ENCODE peak calls at places on chromosomes 5 and 9, in seven cellular contexts. R, K, Y, V, L, G and F are unnamed samples. For H3K4me1, the result is how much of the 10 kb centered on the place peaks cover.

GRCh38 chr9:96376926-96377874 is 6.3 kb downstream of the SLC35D2 start:
- DNase-seq in R (no peak), K (peak), Y (peak), V (no peak), L (peak), G (no peak), F (peak)

GRCh38 chr5:138226917-138227316 is 13.8 kb upstream of the CDC23 start:
- DNase-seq in R (no peak), K (no peak), Y (no peak), V (no peak), L (no peak), G (no peak), F (no peak)

GRCh38 chr9:121185178-121185745 is 16.4 kb downstream of the RAB14 start:
- DNase-seq in R (no peak), K (no peak), Y (no peak), V (no peak), L (no peak), G (no peak), F (no peak)

GRCh38 chr9:19875291-19875910 is 86.6 kb upstream of the SLC24A2 start:
- DNase-seq in R (no peak), K (no peak), Y (no peak), V (no peak), L (no peak), G (no peak), F (no peak)

GRCh38 chr5:135594416-135594960 is 15.7 kb upstream of the CXCL14 start:
- DNase-seq in R (no peak), K (no peak), Y (no peak), V (no peak), L (no peak), G (no peak), F (no peak)

GRCh38 chr9:109499631-109500120 is 1.6 kb upstream of the PTPN3 start:
- DNase-seq in R (no peak), K (peak), Y (peak), V (peak), L (peak), G (peak), F (peak)

GRCh38 chr5:124180523-124181461 is 565.6 kb downstream of the ZNF608 start:
- DNase-seq in R (no peak), K (no peak), Y (peak), V (no peak), L (no peak), G (no peak), F (peak)

GRCh38 chr9:115126406-115126805 is 8.4 kb upstream of the TNC start:
- DNase-seq in R (no peak), K (no peak), Y (no peak), V (no peak), L (no peak), G (no peak), F (no peak)

GRCh38 chr5:16013334-16014065 is 166.1 kb downstream of the MARCHF11 start:
- DNase-seq in R (no peak), K (no peak), Y (no peak), V (no peak), L (no peak), G (no peak), F (no peak)

GRCh38 chr5:119410448-119411170 is 41.7 kb upstream of the HSD17B4 start:
- DNase-seq in R (no peak), K (no peak), Y (no peak), V (no peak), L (no peak), G (no peak), F (no peak)

GRCh38 chr5:131419877-131420276 is 156.0 kb downstream of the CDC42SE2 start:
- DNase-seq in R (no peak), K (no peak), Y (no peak), V (no peak), L (no peak), G (no peak), F (no peak)

GRCh38 chr9:92481029-92481633 is 1.2 kb downstream of the ASPN start:
- DNase-seq in R (no peak), K (no peak), Y (no peak), V (no peak), L (no peak), G (no peak), F (no peak)

GRCh38 chr5:176517053-176517661 is 20.0 kb downstream of the RNF44 start:
- DNase-seq in R (no peak), K (no peak), Y (no peak), V (no peak), L (no peak), G (no peak), F (no peak)

GRCh38 chr5:97044057-97044456 is 98.4 kb downstream of the LIX1 start:
- DNase-seq in R (no peak), K (peak), Y (peak), V (no peak), L (peak), G (peak), F (no peak)

GRCh38 chr5:40680741-40681350 is 1.1 kb downstream of the PTGER4 start:
- DNase-seq in R (peak), K (peak), Y (no peak), V (peak), L (no peak), G (no peak), F (no peak)

GRCh38 chr5:95959051-95959963 is 2.3 kb downstream of the ELL2 start:
- DNase-seq in R (no peak), K (no peak), Y (peak), V (no peak), L (no peak), G (no peak), F (no peak)

GRCh38 chr5:142342128-142342981 is 17.5 kb upstream of the SPRY4 start:
- DNase-seq in R (no peak), K (peak), Y (no peak), V (no peak), L (no peak), G (no peak), F (no peak)

GRCh38 chr5:89097103-89097502 is 214.1 kb upstream of the MEF2C start:
- DNase-seq in R (no peak), K (no peak), Y (no peak), V (no peak), L (no peak), G (no peak), F (no peak)

GRCh38 chr5:16994576-16994975 is 58.5 kb upstream of the MYO10 start:
- DNase-seq in R (no peak), K (no peak), Y (no peak), V (no peak), L (no peak), G (no peak), F (peak)

GRCh38 chr5:142032747-142033631 is 20.2 kb upstream of the GNPDA1 start:
- DNase-seq in R (no peak), K (no peak), Y (no peak), V (no peak), L (peak), G (no peak), F (no peak)

GRCh38 chr9:84670801-84671153 is 1.2 kb downstream of the NTRK2 start:
- DNase-seq in R (no peak), K (no peak), Y (no peak), V (no peak), L (no peak), G (no peak), F (no peak)

GRCh38 chr5:3309538-3309937 is 286.1 kb upstream of the IRX1 start:
- DNase-seq in R (no peak), K (no peak), Y (no peak), V (no peak), L (no peak), G (no peak), F (no peak)

GRCh38 chr9:6938447-6938846 is 180.7 kb downstream of the KDM4C start:
- DNase-seq in R (no peak), K (no peak), Y (no peak), V (no peak), L (peak), G (no peak), F (peak)

GRCh38 chr5:30156156-30156555 is 1037.3 kb upstream of the CDH6 start:
- DNase-seq in R (no peak), K (no peak), Y (no peak), V (no peak), L (no peak), G (no peak), F (no peak)

GRCh38 chr5:155303134-155303533 is 289.6 kb downstream of the KIF4B start:
- DNase-seq in R (no peak), K (no peak), Y (no peak), V (no peak), L (no peak), G (no peak), F (no peak)

GRCh38 chr9:29001006-29001405 is 1427.7 kb upstream of the C9orf72 start:
- DNase-seq in R (no peak), K (no peak), Y (no peak), V (no peak), L (no peak), G (no peak), F (no peak)

GRCh38 chr5:172699999-172700685 is 59.1 kb downstream of the NEURL1B start:
- DNase-seq in R (no peak), K (no peak), Y (peak), V (no peak), L (no peak), G (no peak), F (peak)

GRCh38 chr5:111016801-111017200 is 54.7 kb upstream of the TSLP start:
- DNase-seq in R (no peak), K (no peak), Y (no peak), V (no peak), L (peak), G (no peak), F (no peak)

GRCh38 chr5:73297430-73297829 is 124.4 kb downstream of the TMEM174 start:
- DNase-seq in R (no peak), K (no peak), Y (no peak), V (no peak), L (no peak), G (no peak), F (no peak)

GRCh38 chr5:93355691-93356090 is 225.3 kb downstream of the NR2F1-AS1 start:
- DNase-seq in R (no peak), K (no peak), Y (no peak), V (no peak), L (no peak), G (no peak), F (no peak)

GRCh38 chr5:136058031-136058971 is 29.5 kb downstream of the TGFBI start:
- DNase-seq in R (no peak), K (peak), Y (peak), V (no peak), L (peak), G (peak), F (no peak)

GRCh38 chr9:27117489-27118135 is 8.6 kb downstream of the TEK start:
- DNase-seq in R (no peak), K (peak), Y (peak), V (no peak), L (peak), G (peak), F (no peak)

GRCh38 chr5:68749648-68750047 is 344.2 kb upstream of the SLC30A5 start:
- DNase-seq in R (no peak), K (no peak), Y (no peak), V (no peak), L (no peak), G (no peak), F (no peak)

GRCh38 chr9:114176601-114177295 is 21.4 kb downstream of the COL27A1 start:
- DNase-seq in R (no peak), K (no peak), Y (no peak), V (no peak), L (no peak), G (no peak), F (no peak)

GRCh38 chr9:81687521-81688261 is 1.7 kb downstream of the TLE1 start:
- DNase-seq in R (no peak), K (peak), Y (peak), V (peak), L (peak), G (peak), F (no peak)

GRCh38 chr9:126722252-126722921 is 82.5 kb upstream of the ZBTB43 start:
- DNase-seq in R (peak), K (peak), Y (peak), V (peak), L (peak), G (peak), F (peak)
- H3K4me3 ChIP-seq in R (peak), K (peak), Y (peak), V (peak), L (peak), G (peak), F (peak)

DNA sequence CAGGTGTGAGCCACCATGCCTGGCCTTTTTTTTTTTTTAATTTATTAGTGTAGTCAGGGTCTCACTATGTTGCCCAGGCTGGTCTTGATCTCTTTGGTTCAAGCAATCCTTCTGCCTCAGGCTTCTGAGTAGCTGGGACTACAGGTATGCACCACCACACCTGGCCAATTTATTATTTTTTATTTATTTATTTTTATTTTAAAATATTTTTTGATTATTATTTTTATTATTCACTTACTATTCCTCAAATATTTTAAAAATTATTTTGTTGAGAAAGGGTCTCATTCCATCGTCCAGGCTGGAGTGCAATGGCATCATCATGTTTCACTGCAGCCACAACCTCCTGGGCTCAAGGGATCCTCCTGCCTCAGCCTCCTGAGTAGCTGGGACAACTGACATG is 49.7 kb upstream of the CHD1 start:
- DNase-seq in R (no peak), K (no peak), Y (no peak), V (no peak), L (no peak), G (no peak), F (no peak)
- H3K4me1 ChIP-seq in R (under half), K (under half), Y (under half), V (under half), L (under half), G (under half), F (under half)

GRCh38 chr5:14148890-14149671 is 5.9 kb downstream of the TRIO start:
- DNase-seq in R (no peak), K (peak), Y (peak), V (no peak), L (no peak), G (no peak), F (no peak)
- H3K4me3 ChIP-seq in R (no peak), K (no peak), Y (no peak), V (no peak), L (no peak), G (no peak), F (no peak)

GRCh38 chr9:34197756-34198711 is 19.2 kb downstream of the UBAP1 start:
- DNase-seq in R (no peak), K (peak), Y (no peak), V (no peak), L (no peak), G (no peak), F (peak)

GRCh38 chr9:34204011-34204635 is 25.3 kb downstream of the UBAP1 start:
- DNase-seq in R (no peak), K (no peak), Y (no peak), V (no peak), L (no peak), G (no peak), F (no peak)

GRCh38 chr9:34206561-34206960 is 27.7 kb downstream of the UBAP1 start:
- DNase-seq in R (no peak), K (no peak), Y (no peak), V (no peak), L (peak), G (no peak), F (no peak)

GRCh38 chr9:34200092-34200491 is 21.2 kb downstream of the UBAP1 start:
- DNase-seq in R (no peak), K (no peak), Y (no peak), V (no peak), L (no peak), G (no peak), F (no peak)

GRCh38 chr9:34203275-34204010 is 24.6 kb downstream of the UBAP1 start:
- DNase-seq in R (no peak), K (no peak), Y (no peak), V (no peak), L (no peak), G (no peak), F (no peak)
- H3K4me1 ChIP-seq in R (under half), K (under half), Y (under half), V (under half), L (under half), G (half or more), F (under half)